ENCODE peak calls at places on chromosomes 2 and 18, in eight cellular contexts. Q is neural progenitor cell; P is colonic mucosa; R is naive thymus-derived CD4-positive, alpha-beta T cell; C is spleen; O is CD8-positive, alpha-beta memory T cell; E is mesenchymal stem cell; A is NT2/D1. I is an unnamed sample.

GRCh38 chr2:11822746-11823411 is 76.4 kb downstream of the LPIN1 start:
- DNase-seq in C (no peak), E (no peak), O (no peak), P (peak; percentile 79), Q (no peak), A (no peak), R (no peak), I (peak; percentile 66)

GRCh38 chr2:209702775-209703174 is 68.9 kb upstream of the UNC80 start:
- DNase-seq in A (no peak), R (no peak), E (no peak), P (no peak), O (no peak), C (no peak), Q (no peak), I (no peak)

GRCh38 chr2:234631896-234632514 is 135.1 kb upstream of the ARL4C start:
- DNase-seq in O (no peak), E (peak; percentile 26), Q (peak; percentile 50), R (no peak), A (peak; percentile 50), P (no peak), C (no peak), I (no peak)

GRCh38 chr18:3916082-3916481 is 466.1 kb downstream of the TGIF1 start:
- DNase-seq in C (no peak), A (no peak), Q (no peak), P (no peak), O (no peak), R (no peak), E (no peak), I (no peak)

GRCh38 chr2:160315337-160315736 is 115.3 kb upstream of the ITGB6 start:
- DNase-seq in O (no peak), C (no peak), Q (no peak), P (no peak), A (no peak), R (no peak), E (peak; percentile 53), I (peak; percentile 62)

GRCh38 chr2:210955591-210955990 is 399.2 kb downstream of the CPS1 start:
- DNase-seq in E (peak; percentile 71), P (no peak), R (no peak), C (no peak), Q (no peak), A (no peak), O (no peak), I (peak; percentile 62)

GRCh38 chr18:62950246-62950645 is 234.9 kb downstream of the PHLPP1 start:
- DNase-seq in O (no peak), A (no peak), P (no peak), E (no peak), C (no peak), R (no peak), Q (no peak), I (no peak)

GRCh38 chr2:12514631-12515437 is 201.9 kb upstream of the TRIB2 start:
- DNase-seq in P (no peak), C (no peak), O (peak; percentile 55), R (no peak), Q (no peak), A (no peak), E (peak; percentile 61), I (no peak)

GRCh38 chr18:75133721-75134645 is 75.0 kb downstream of the PTGR3 start:
- DNase-seq in R (no peak), O (no peak), A (no peak), Q (no peak), E (no peak), P (peak; percentile 15), C (peak; percentile 53), I (no peak)

GRCh38 chr2:239706407-239706806 is 305.6 kb upstream of the HDAC4 start:
- DNase-seq in P (no peak), R (no peak), C (no peak), Q (peak; percentile 35), E (no peak), O (no peak), A (no peak), I (no peak)

GRCh38 chr2:133360190-133360589 is 208.1 kb downstream of the NCKAP5 start:
- DNase-seq in Q (no peak), C (no peak), E (no peak), A (no peak), R (no peak), P (no peak), O (no peak), I (no peak)

GRCh38 chr2:128630974-128631697 is 312.5 kb upstream of the HS6ST1 start:
- DNase-seq in A (no peak), Q (no peak), C (peak; percentile 70), E (no peak), P (no peak), O (no peak), R (no peak), I (no peak)

GRCh38 chr2:177147093-177147694 is 65.4 kb upstream of the HNRNPA3 start:
- DNase-seq in E (peak; percentile 69), R (no peak), Q (peak; percentile 48), P (no peak), A (peak; percentile 46), C (no peak), O (no peak), I (peak; percentile 82)

GRCh38 chr2:73085691-73086090 is 14.2 kb upstream of the SFXN5 start:
- DNase-seq in O (peak; percentile 86), C (peak; percentile 95), A (peak; percentile 67), P (peak; percentile 88), R (peak; percentile 68), Q (peak; percentile 91), E (peak; percentile 79), I (peak; percentile 93)

GRCh38 chr2:150212722-150213171 is 274.7 kb downstream of the RND3 start:
- DNase-seq in P (no peak), C (no peak), E (peak; percentile 17), Q (no peak), R (no peak), O (no peak), A (no peak), I (peak; percentile 83)

GRCh38 chr18:79732721-79733025 is 53.1 kb downstream of the CTDP1 start:
- DNase-seq in P (no peak), O (no peak), C (no peak), R (no peak), E (peak; percentile 8), Q (no peak), A (no peak), I (no peak)

GRCh38 chr2:216691210-216691741 is 4.1 kb downstream of the IGFBP5 start:
- DNase-seq in A (peak; percentile 57), P (no peak), C (no peak), E (peak; percentile 91), Q (peak; percentile 81), R (no peak), O (peak; percentile 56), I (peak; percentile 85)

GRCh38 chr2:216485745-216486144 is 12.9 kb upstream of the RPL37A start:
- DNase-seq in R (no peak), E (no peak), A (no peak), O (no peak), C (no peak), Q (no peak), P (no peak), I (no peak)

GRCh38 chr2:216343221-216343985 is 28.9 kb downstream of the MARCHF4 start:
- DNase-seq in A (no peak), O (no peak), C (no peak), E (peak; percentile 38), R (no peak), P (no peak), Q (no peak), I (peak; percentile 62)

GRCh38 chr2:102788216-102788879 is 26.5 kb downstream of the TMEM182 start:
- DNase-seq in P (no peak), A (no peak), E (no peak), Q (no peak), R (no peak), O (no peak), C (no peak), I (no peak)
- H3K4me1 ChIP-seq in P (no peaks in the 10 kb centered on the region), A (no peaks in the 10 kb centered on the region), E (no peaks in the 10 kb centered on the region), Q (peaks cover 23% of the 10 kb centered on the region), R (no peaks in the 10 kb centered on the region), O (no peaks in the 10 kb centered on the region), C (no peaks in the 10 kb centered on the region), I (no peaks in the 10 kb centered on the region)

DNA sequence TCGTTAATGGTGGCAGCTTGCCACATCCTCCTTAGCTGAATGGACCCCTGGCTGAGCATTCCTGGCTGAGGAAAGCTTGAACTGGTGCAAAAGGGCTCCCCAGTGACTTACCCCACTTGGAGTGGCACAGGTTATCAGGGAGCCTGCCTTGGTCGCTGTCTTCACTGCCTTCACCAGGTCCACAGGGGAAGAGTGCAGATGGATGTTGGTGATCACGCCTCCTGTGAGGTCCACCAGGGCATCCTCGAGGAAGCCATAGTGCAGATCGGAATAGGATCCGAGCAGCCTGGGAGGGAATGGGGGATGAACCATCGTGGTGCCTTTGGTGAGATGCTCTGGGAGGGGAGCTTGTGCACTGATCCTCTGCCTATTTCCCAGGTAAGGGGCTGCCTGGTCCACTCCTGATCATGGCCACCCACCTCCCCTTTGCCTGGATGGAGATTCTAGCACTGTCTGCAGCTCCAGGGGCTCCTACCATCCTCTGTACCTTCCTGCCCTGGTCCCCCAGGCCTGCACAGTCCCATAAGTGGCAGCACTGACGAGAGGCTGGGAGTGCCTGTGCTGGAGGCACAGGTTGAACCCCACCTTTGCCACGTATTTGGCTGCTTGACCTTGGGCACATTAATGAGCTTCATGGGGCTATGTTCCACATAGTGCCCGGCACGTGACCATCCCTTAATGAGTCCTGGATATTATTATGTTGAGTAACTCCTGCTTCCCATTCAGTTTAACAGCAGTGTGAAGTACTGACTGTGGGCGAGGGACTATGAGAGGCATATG is 43.0 kb downstream of the CAPN13 start:
- DNase-seq in Q (no peak), R (no peak), C (peak; percentile 54), A (no peak), O (no peak), E (no peak), P (no peak), I (no peak)
- H3K4me1 ChIP-seq in Q (no peaks in the 10 kb centered on the region), R (no peaks in the 10 kb centered on the region), C (no peaks in the 10 kb centered on the region), A (peaks cover 2% of the 10 kb centered on the region), O (no peaks in the 10 kb centered on the region), E (no peaks in the 10 kb centered on the region), P (no peaks in the 10 kb centered on the region), I (no peaks in the 10 kb centered on the region)

GRCh38 chr18:77124452-77124922 is 8.1 kb downstream of the MBP start:
- DNase-seq in P (no peak), C (peak; percentile 85), A (no peak), O (peak; percentile 78), Q (no peak), E (no peak), R (no peak), I (no peak)
- H3K4me1 ChIP-seq in P (no peaks in the 10 kb centered on the region), C (peaks cover 100% of the 10 kb centered on the region), A (no peaks in the 10 kb centered on the region), O (peaks cover 90% of the 10 kb centered on the region), Q (no peaks in the 10 kb centered on the region), E (peaks cover 21% of the 10 kb centered on the region), R (peaks cover 77% of the 10 kb centered on the region), I (peaks cover 36% of the 10 kb centered on the region)

DNA sequence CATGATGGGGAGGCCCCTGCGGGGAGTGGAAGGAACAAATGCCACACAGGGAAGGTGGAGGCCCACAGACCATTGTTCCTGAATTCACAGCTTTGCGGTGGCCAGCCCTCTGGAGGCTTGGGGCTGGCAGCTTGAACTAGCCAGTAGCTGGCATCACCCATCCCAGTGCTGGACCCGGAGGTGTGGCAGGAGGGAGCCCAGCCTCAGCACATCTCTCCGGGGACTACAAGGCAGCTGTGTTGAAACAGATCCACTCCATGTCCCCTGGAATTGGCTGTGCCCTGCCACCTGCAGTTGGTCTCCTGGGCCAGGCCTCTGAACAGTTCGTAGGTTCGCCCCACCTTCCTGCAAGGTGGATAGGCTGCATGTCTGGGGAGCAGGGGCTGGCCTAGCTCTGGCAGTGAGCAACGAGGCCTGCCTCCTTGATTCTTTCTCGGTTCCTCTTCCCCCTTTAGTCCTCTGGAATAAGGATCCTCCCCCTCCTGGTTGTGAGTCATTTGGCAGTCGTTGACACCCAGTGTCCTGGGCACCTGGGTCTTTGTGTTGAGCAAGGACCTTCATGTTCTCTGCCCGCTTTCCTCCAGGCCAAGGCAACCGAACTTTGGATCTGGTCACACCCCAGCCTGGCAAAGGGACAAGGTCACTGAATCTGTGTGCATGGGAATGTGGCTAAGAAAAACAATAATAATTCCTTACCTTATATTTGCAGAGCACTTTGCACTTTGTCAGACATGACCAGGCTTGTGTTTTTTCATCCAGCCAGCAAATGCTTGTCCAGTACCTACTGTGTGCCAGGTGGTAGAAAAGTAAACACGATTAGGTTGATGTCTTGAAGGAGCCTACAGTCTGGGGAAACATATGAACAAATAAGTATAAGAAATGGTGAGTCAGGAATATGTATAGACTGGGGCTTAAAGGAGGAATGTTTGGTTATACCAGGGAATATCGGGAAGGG is 55.0 kb upstream of the MCFD2 start:
- DNase-seq in Q (no peak), P (peak; percentile 91), C (peak; percentile 79), E (peak; percentile 32), R (no peak), O (no peak), A (no peak), I (peak; percentile 64)
- H3K4me1 ChIP-seq in Q (no peaks in the 10 kb centered on the region), P (peaks cover 13% of the 10 kb centered on the region), C (peaks cover 94% of the 10 kb centered on the region), E (peaks cover 17% of the 10 kb centered on the region), R (no peaks in the 10 kb centered on the region), O (no peaks in the 10 kb centered on the region), A (peaks cover 5% of the 10 kb centered on the region), I (peaks cover 34% of the 10 kb centered on the region)